ENCODE peak calls at places on chromosome 4, in four cellular contexts. U is epithelial cell of esophagus, C is heart left ventricle, J is GM10248. Q is an unnamed sample.

GRCh38 chr4:26388671-26389070 is 67.9 kb downstream of the RBPJ start:
- DNase-seq in C (no peak), U (peak), J (no peak), Q (peak)

GRCh38 chr4:153763404-153763803 is 3.6 kb upstream of the RNF175 start:
- DNase-seq in C (no peak), U (peak), J (no peak), Q (peak)

GRCh38 chr4:52006887-52007286 is 13.3 kb downstream of the LRRC66 start:
- DNase-seq in C (no peak), J (no peak), U (no peak), Q (no peak)

GRCh38 chr4:99390060-99390459 is 37.5 kb upstream of the ADH1C start:
- DNase-seq in U (no peak), C (no peak), J (no peak), Q (no peak)

GRCh38 chr4:76979236-76979635 is 29.7 kb downstream of the SEPTIN11 start:
- DNase-seq in C (no peak), U (no peak), J (no peak), Q (no peak)

GRCh38 chr4:188012546-188012945 is 17.0 kb downstream of the ZFP42 start:
- DNase-seq in J (no peak), U (no peak), C (no peak), Q (peak)

GRCh38 chr4:150136481-150136880 is 58.2 kb downstream of the DCLK2 start:
- DNase-seq in J (no peak), U (no peak), C (no peak), Q (no peak)

GRCh38 chr4:2073808-2074481 is 14.8 kb downstream of the NAT8L start:
- DNase-seq in U (no peak), C (peak), J (no peak), Q (no peak)

GRCh38 chr4:45646885-45647598 is 476.8 kb downstream of the GABRG1 start:
- DNase-seq in C (no peak), U (no peak), J (no peak), Q (no peak)

GRCh38 chr4:23945521-23946017 is 55.7 kb upstream of the PPARGC1A start:
- DNase-seq in J (no peak), U (peak), C (no peak), Q (peak)

GRCh38 chr4:47462799-47463234 is 685 bp downstream of the COMMD8 start:
- DNase-seq in J (no peak), U (peak), C (no peak), Q (no peak)

GRCh38 chr4:55184600-55185523 is 59.5 kb upstream of the KDR start:
- DNase-seq in C (no peak), J (peak), U (peak), Q (peak)

GRCh38 chr4:149176019-149176418 is 639.6 kb downstream of the IQCM start:
- DNase-seq in U (peak), C (no peak), J (no peak), Q (peak)

GRCh38 chr4:157099506-157099905 is 23.6 kb downstream of the GLRB start:
- DNase-seq in C (no peak), J (no peak), U (no peak), Q (no peak)

GRCh38 chr4:82044141-82044993 is 329.4 kb downstream of the HNRNPD start:
- DNase-seq in J (no peak), C (peak), U (peak), Q (peak)

GRCh38 chr4:104015680-104016079 is 295.9 kb upstream of the TACR3 start:
- DNase-seq in J (no peak), C (no peak), U (peak), Q (peak)

GRCh38 chr4:148445903-148446261 is 3.7 kb upstream of the NR3C2 start:
- DNase-seq in C (no peak), J (no peak), U (no peak), Q (no peak)

GRCh38 chr4:2746891-2747695 is 9.0 kb downstream of the TNIP2 start:
- DNase-seq in C (no peak), U (no peak), J (no peak), Q (no peak)

GRCh38 chr4:182938213-182938645 is 21.0 kb upstream of the DCTD start:
- DNase-seq in C (peak), U (peak), J (peak), Q (peak)

GRCh38 chr4:176054942-176055341 is 10.7 kb upstream of the WDR17 start:
- DNase-seq in C (no peak), J (peak), U (no peak), Q (no peak)

GRCh38 chr4:78588894-78589545 is 37.5 kb downstream of the ANXA3 start:
- DNase-seq in C (no peak), J (no peak), U (no peak), Q (no peak)

GRCh38 chr4:5712931-5713330 is 1.9 kb downstream of the EVC start:
- DNase-seq in J (no peak), C (no peak), U (no peak), Q (no peak)

GRCh38 chr4:80307183-80307735 is 28.3 kb upstream of the CFAP299 start:
- DNase-seq in U (peak), C (no peak), J (no peak), Q (no peak)

GRCh38 chr4:168744021-168744420 is 247.2 kb downstream of the PALLD start:
- DNase-seq in U (peak), C (no peak), J (no peak), Q (no peak)

DNA sequence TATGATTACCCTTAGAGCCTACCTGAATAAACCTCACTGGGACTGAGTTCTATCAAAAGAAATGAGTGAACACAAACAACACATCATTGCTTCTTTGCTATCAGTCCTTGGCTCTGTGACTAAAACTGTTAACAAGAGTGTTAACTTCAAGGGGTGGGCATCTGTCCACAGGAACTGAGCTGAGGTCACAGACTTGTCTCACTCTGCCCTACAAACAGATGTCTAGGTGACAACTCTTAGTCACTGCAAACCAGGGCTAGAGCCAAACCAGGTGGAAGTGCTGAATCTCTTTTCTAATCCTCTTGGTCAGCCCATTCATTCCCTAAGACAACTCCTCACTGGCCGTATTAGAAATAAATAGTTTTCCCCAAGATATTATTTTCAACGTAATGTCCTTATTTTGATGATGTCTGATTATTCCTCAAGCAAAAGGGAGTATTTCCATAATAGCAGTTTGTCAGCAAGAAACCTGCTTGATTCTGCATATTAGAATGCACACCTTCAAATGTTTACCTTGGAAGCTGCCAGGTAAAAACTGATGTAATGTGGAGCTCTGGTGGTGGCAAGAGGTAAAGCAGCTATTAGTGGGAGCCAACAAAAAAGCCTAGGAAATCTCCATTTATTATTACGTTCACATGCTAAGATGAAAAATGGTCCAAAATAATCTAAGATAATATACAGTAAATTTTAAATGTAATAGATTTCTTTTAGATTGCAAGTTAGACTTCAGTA is 4.0 kb downstream of the COL25A1 start:
- DNase-seq in C (no peak), J (no peak), U (peak), Q (peak)
- TF ChIP-seq CTCF in C (no peak), J (peak), U (peak), Q (peak)

DNA sequence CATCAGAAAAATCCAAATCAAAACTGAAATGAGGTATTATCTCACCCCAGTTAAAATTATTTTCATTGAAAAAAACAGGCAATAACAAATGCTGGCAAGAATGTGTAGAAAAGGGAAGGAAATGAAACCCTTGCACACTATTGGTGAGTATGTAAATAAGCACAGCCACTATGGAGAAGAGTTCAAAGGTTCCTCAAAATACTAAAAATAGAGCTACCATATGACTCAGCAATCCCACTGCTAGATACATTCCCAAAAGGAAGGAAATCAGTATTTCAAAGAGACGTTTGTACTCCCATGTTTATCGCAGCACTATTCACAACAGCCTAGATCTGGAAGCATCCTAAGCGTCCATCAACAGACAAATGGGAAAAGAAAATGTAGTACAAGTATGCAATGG is 932.4 kb downstream of the PCDH18 start:
- DNase-seq in J (no peak), U (no peak), C (no peak), Q (no peak)
- TF ChIP-seq CTCF in J (no peak), U (no peak), C (no peak), Q (no peak)

DNA sequence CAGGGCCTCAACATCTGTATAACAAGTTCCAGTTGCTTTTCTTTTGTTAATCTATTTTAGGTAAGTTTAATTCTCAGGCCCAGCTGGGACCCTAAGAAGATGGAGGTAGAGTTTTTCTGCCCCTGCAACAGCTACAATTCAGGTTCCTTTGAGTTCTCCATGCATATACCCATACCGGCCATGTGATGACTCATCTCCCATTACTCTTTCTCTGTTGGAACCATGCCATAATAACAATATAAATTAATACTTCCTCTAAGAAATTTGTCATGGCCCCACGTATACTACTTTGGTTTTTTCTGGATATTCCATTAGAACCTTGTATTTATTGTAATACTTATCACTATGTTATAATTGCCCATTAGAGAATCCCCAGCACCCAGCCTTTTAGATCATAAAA is 1.3 kb upstream of the INTU start:
- DNase-seq in J (no peak), C (no peak), U (peak), Q (peak)
- TF ChIP-seq CTCF in J (no peak), C (no peak), U (no peak), Q (no peak)

DNA sequence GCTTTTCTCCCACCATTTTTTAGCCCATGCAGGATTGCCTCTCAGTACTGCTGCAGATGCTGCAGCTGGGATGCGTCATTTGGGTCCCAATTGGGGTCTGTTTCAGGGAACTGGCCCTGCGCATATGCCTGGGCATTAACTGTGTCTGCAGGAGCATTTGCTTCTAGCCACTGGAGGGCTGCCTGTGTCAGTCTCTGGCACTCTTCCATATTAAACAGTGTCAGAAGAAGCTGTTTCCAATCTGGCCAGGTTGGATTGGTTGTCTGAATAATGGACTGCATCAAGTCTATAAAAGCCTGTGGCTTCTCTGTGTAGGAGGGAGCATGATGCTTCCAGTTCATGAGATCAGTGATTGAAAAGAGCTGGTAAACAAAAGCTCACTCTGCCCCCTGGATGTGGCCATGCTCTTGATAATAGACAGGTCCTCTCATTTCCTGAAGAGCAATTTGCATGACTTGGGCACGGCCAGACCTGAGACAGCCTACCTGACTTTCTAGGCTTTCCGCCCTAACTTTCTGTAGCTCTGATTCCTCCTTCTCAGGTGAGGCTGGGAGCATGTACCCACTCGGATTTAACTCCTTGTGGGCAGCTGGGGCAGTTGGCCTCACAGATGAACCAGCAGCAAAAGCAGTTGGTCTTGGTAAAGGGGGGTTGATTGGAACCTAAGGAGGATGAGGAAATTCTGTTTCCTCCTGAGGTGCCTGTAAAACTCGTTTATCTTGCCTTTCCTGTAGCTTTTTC is 29.2 kb downstream of the SULT1E1 start:
- DNase-seq in U (peak), J (no peak), C (no peak), Q (peak)
- TF ChIP-seq CTCF in U (peak), J (no peak), C (no peak), Q (no peak)

Q was measured in MCF 10A.